ENCODE peak calls at places on chromosomes 13 and 19, in eight cellular contexts. One of them, this sample, is unnamed.
A peak's percentile ranks its signal among the peaks of the same experiment; 100 is the strongest.

GRCh38 chr13:101303512-101303911 is 112.8 kb downstream of the NALCN start:
- DNase-seq in pulmonary artery endothelial cell: no peak
- DNase-seq in kidney tubule cell: no peak
- DNase-seq in cardiac septum: no peak
- DNase-seq in activated CD8-positive, alpha-beta memory T cell treated with anti-CD3 and anti-CD28 coated beads for 48 hours: no peak
- DNase-seq in fibroblast of pulmonary artery: no peak
- DNase-seq in HT1080: no peak
- DNase-seq in brain microvascular endothelial cell: no peak
- DNase-seq in this sample: no peak

GRCh38 chr13:47549219-47549752 is 451.8 kb downstream of the SUCLA2 start:
- DNase-seq in pulmonary artery endothelial cell: no peak
- DNase-seq in kidney tubule cell: no peak
- DNase-seq in cardiac septum: no peak
- DNase-seq in activated CD8-positive, alpha-beta memory T cell treated with anti-CD3 and anti-CD28 coated beads for 48 hours: no peak
- DNase-seq in fibroblast of pulmonary artery: no peak
- DNase-seq in HT1080: peak; percentile 8
- DNase-seq in brain microvascular endothelial cell: no peak
- DNase-seq in this sample: peak; percentile 2

GRCh38 chr13:59691501-59692066 is 472.1 kb downstream of the DIAPH3 start:
- DNase-seq in pulmonary artery endothelial cell: no peak
- DNase-seq in kidney tubule cell: no peak
- DNase-seq in cardiac septum: no peak
- DNase-seq in activated CD8-positive, alpha-beta memory T cell treated with anti-CD3 and anti-CD28 coated beads for 48 hours: no peak
- DNase-seq in fibroblast of pulmonary artery: no peak
- DNase-seq in HT1080: no peak
- DNase-seq in brain microvascular endothelial cell: no peak
- DNase-seq in this sample: no peak

GRCh38 chr19:2167896-2168618 is 4.3 kb downstream of the DOT1L start:
- DNase-seq in pulmonary artery endothelial cell: no peak
- DNase-seq in kidney tubule cell: peak; percentile 42
- DNase-seq in cardiac septum: peak; percentile 92
- DNase-seq in activated CD8-positive, alpha-beta memory T cell treated with anti-CD3 and anti-CD28 coated beads for 48 hours: no peak
- DNase-seq in fibroblast of pulmonary artery: peak; percentile 62
- DNase-seq in HT1080: peak; percentile 76
- DNase-seq in brain microvascular endothelial cell: no peak
- DNase-seq in this sample: peak; percentile 90

GRCh38 chr13:112968380-112968909 is 569 bp upstream of the MCF2L start:
- DNase-seq in pulmonary artery endothelial cell: no peak
- DNase-seq in kidney tubule cell: peak; percentile 29
- DNase-seq in cardiac septum: peak; percentile 77
- DNase-seq in activated CD8-positive, alpha-beta memory T cell treated with anti-CD3 and anti-CD28 coated beads for 48 hours: no peak
- DNase-seq in fibroblast of pulmonary artery: no peak
- DNase-seq in HT1080: no peak
- DNase-seq in brain microvascular endothelial cell: no peak
- DNase-seq in this sample: no peak

GRCh38 chr19:49696865-49697264 is 5.9 kb downstream of the CPT1C start:
- DNase-seq in pulmonary artery endothelial cell: no peak
- DNase-seq in kidney tubule cell: no peak
- DNase-seq in cardiac septum: no peak
- DNase-seq in activated CD8-positive, alpha-beta memory T cell treated with anti-CD3 and anti-CD28 coated beads for 48 hours: no peak
- DNase-seq in fibroblast of pulmonary artery: no peak
- DNase-seq in HT1080: no peak
- DNase-seq in brain microvascular endothelial cell: no peak
- DNase-seq in this sample: no peak

GRCh38 chr19:22326219-22326618 is 40.0 kb downstream of the ZNF729 start:
- DNase-seq in pulmonary artery endothelial cell: no peak
- DNase-seq in kidney tubule cell: no peak
- DNase-seq in cardiac septum: no peak
- DNase-seq in activated CD8-positive, alpha-beta memory T cell treated with anti-CD3 and anti-CD28 coated beads for 48 hours: no peak
- DNase-seq in fibroblast of pulmonary artery: no peak
- DNase-seq in HT1080: no peak
- DNase-seq in brain microvascular endothelial cell: no peak
- DNase-seq in this sample: no peak

GRCh38 chr19:6457958-6458694 is 1.5 kb downstream of the SLC25A23 start:
- DNase-seq in pulmonary artery endothelial cell: no peak
- DNase-seq in kidney tubule cell: no peak
- DNase-seq in cardiac septum: no peak
- DNase-seq in activated CD8-positive, alpha-beta memory T cell treated with anti-CD3 and anti-CD28 coated beads for 48 hours: no peak
- DNase-seq in fibroblast of pulmonary artery: peak; percentile 5
- DNase-seq in HT1080: no peak
- DNase-seq in brain microvascular endothelial cell: no peak
- DNase-seq in this sample: no peak

GRCh38 chr19:55355213-55355821 is 798 bp upstream of the COX6B2 start:
- DNase-seq in pulmonary artery endothelial cell: no peak
- DNase-seq in kidney tubule cell: no peak
- DNase-seq in cardiac septum: no peak
- DNase-seq in activated CD8-positive, alpha-beta memory T cell treated with anti-CD3 and anti-CD28 coated beads for 48 hours: no peak
- DNase-seq in fibroblast of pulmonary artery: no peak
- DNase-seq in HT1080: no peak
- DNase-seq in brain microvascular endothelial cell: no peak
- DNase-seq in this sample: no peak

GRCh38 chr13:80040219-80040976 is 300.5 kb downstream of the SPRY2 start:
- DNase-seq in pulmonary artery endothelial cell: peak; percentile 72
- DNase-seq in kidney tubule cell: peak; percentile 100
- DNase-seq in cardiac septum: no peak
- DNase-seq in activated CD8-positive, alpha-beta memory T cell treated with anti-CD3 and anti-CD28 coated beads for 48 hours: no peak
- DNase-seq in fibroblast of pulmonary artery: peak; percentile 94
- DNase-seq in HT1080: peak; percentile 99
- DNase-seq in brain microvascular endothelial cell: peak; percentile 95
- DNase-seq in this sample: peak; percentile 98

This sample was measured in RPMI7951.